ENCODE peak calls at places on chromosomes 5 and 9, in seven cellular contexts. G, F, W, J, H, Q and X are unnamed samples.

GRCh38 chr5:172160506-172160905 is 27.5 kb downstream of the STK10 start:
- DNase-seq in W (no peak), J (no peak), F (no peak), G (no peak), Q (no peak), H (no peak), X (no peak)

GRCh38 chr9:100671811-100672305 is 94.0 kb downstream of the CAVIN4 start:
- DNase-seq in G (no peak), J (no peak), F (no peak), Q (no peak), H (no peak), W (no peak), X (no peak)

GRCh38 chr9:107467416-107467815 is 22.2 kb downstream of the KLF4 start:
- DNase-seq in F (no peak), W (no peak), G (no peak), Q (no peak), J (no peak), H (no peak), X (no peak)

GRCh38 chr9:90808890-90809685 is 7.5 kb downstream of the SYK start:
- DNase-seq in Q (no peak), H (no peak), G (no peak), J (no peak), W (no peak), F (no peak), X (no peak)

GRCh38 chr9:123657921-123658320 is 272.0 kb downstream of the DENND1A start:
- DNase-seq in G (no peak), Q (no peak), J (no peak), H (no peak), W (no peak), F (no peak), X (no peak)

GRCh38 chr5:35811108-35811741 is 45.5 kb upstream of the IL7R start:
- DNase-seq in H (peak), G (no peak), J (no peak), F (no peak), W (no peak), Q (no peak), X (no peak)

GRCh38 chr5:37575541-37576489 is 196.7 kb downstream of the WDR70 start:
- DNase-seq in G (no peak), F (no peak), W (no peak), J (no peak), Q (no peak), H (peak), X (peak)

GRCh38 chr5:54480296-54480695 is 24.8 kb downstream of the HSPB3 start:
- DNase-seq in W (no peak), G (no peak), F (no peak), J (no peak), H (no peak), Q (no peak), X (no peak)

GRCh38 chr9:134150557-134151214 is 13.7 kb downstream of the RNU6ATAC start:
- DNase-seq in G (no peak), J (no peak), W (no peak), Q (no peak), F (no peak), H (peak), X (no peak)

GRCh38 chr5:109034276-109034675 is 286.6 kb downstream of the FER start:
- DNase-seq in W (no peak), G (no peak), Q (peak), F (no peak), H (no peak), J (no peak), X (no peak)

GRCh38 chr5:125870271-125870670 is 552.9 kb upstream of the GRAMD2B start:
- DNase-seq in H (peak), Q (no peak), J (no peak), F (no peak), W (no peak), G (no peak), X (no peak)

GRCh38 chr9:33737811-33738606 is 57.4 kb upstream of the PRSS3 start:
- DNase-seq in Q (peak), G (peak), W (peak), H (peak), F (no peak), J (peak), X (peak)

GRCh38 chr9:89006308-89006707 is 15.0 kb downstream of the S1PR3 start:
- DNase-seq in G (no peak), J (peak), Q (no peak), W (no peak), H (no peak), F (no peak), X (no peak)

DNA sequence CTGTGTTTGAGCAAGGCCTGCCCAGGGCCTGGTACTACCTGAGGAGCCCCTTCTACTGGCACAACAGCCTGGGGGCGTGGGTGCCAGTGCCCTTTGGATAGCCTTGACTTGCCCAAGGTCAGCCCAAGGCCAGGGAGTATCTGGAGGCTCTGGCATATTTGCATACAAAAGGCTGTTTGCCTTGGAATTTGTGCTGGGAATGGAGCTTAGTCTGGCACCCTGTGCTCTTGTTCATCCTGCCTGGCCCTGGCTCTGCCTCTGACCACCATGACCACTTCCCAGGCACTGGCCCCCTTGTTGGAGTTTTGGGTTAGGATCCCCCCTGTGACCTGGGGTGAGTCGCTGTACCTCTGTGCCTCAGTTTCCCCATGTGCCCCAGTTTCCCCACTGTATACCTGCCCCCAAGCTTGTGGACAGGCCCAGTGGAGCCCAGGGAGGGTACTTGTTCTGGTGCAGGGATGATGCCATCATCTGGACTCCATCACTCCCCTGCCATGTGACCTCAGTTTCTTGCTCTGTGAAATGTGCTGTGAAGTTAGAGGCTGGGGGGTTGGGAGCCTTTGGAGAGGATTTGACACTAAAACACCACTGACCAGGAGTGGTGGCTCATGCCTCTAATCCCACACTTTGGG is 1.6 kb downstream of the SUSD3 start:
- DNase-seq in W (no peak), F (no peak), Q (no peak), J (no peak), H (no peak), G (no peak), X (no peak)
- H3K4me3 ChIP-seq in W (no peak), F (no peak), Q (peak), J (no peak), H (no peak), G (no peak), X (no peak)

GRCh38 chr9:92728831-92729734 is 35.5 kb downstream of the BICD2 start:
- DNase-seq in J (no peak), Q (peak), F (no peak), H (peak), W (no peak), G (no peak), X (no peak)
- TF ChIP-seq CTCF in J (peak), Q (peak), F (no peak), H (peak), W (no peak), G (no peak), X (no peak)

GRCh38 chr5:181188700-181189362 is 16.2 kb downstream of the TRIM7 start:
- DNase-seq in G (peak), Q (peak), F (peak), H (peak), J (peak), W (peak), X (peak)

GRCh38 chr5:181185560-181185959 is 19.4 kb downstream of the TRIM7 start:
- DNase-seq in J (no peak), W (no peak), Q (no peak), G (no peak), H (no peak), F (no peak), X (no peak)

GRCh38 chr5:181187500-181188213 is 17.3 kb downstream of the TRIM7 start:
- DNase-seq in J (peak), F (peak), Q (peak), G (peak), H (peak), W (peak), X (peak)

GRCh38 chr5:181186022-181186421 is 19.0 kb downstream of the TRIM7 start:
- DNase-seq in W (no peak), G (no peak), J (no peak), Q (no peak), F (no peak), H (no peak), X (no peak)

DNA sequence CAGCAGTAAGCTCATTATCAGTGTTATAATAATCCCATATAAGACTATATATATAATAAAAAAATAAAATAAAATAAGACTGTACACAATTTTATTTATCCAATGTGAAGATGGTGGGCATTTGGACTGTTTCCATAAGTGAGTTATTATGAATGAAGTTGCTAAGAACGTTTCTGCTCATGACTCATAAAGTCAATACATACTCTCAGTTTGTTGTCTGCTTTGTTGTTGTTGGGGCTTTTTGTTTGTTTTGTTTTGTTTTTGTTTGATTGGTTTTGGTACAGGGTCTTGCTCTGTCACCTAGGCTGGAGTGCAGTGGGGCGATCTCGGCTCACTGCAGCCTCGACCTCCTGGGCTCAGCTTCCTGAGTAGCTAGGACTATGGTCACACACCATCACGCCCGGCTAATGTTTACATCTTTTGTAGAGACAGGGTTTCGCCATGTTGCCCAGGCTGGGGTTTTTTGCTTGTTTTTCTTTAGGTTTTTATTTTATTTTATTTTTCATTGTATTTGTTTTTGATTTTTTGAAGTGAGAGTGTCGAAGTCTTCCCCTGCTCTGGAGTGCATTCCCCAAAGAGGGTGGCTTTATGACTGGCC is 18.0 kb downstream of the TRIM7 start:
- DNase-seq in F (no peak), J (peak), H (no peak), W (no peak), G (no peak), Q (peak), X (no peak)
- H3K4me3 ChIP-seq in F (peak), J (no peak), H (peak), W (peak), G (no peak), Q (peak), X (peak)

DNA sequence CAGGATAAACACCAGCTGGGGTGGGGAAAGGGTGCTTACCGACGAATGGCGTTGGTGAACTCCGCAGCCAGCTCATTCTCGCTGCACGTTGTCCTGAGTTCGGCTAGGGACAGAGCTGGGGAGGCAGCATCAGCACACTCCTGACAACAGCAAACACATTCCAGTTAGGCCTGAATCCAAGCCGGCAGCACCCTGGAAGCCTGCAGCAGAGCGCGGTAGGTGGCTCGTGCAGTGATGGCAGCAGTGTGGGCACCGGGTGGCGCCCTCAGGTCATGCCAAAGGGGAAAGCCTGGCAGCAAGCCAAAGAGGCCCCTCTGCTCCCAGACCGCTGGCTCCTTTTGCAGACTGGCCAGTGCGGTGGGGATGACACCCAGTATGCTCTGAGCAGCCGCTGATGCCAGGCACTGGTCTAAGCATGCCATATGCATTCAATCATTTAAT is 66.9 kb downstream of the DCP2 start:
- DNase-seq in W (no peak), F (no peak), J (peak), H (no peak), G (no peak), Q (no peak), X (peak)
- TF ChIP-seq CTCF in W (peak), F (no peak), J (peak), H (no peak), G (no peak), Q (no peak), X (no peak)

GRCh38 chr9:137278061-137278912 is 761 bp downstream of the TOR4A start:
- DNase-seq in W (no peak), G (no peak), Q (peak), F (no peak), J (no peak), H (peak), X (peak)

GRCh38 chr9:137278913-137279711 is 1.6 kb downstream of the TOR4A start:
- DNase-seq in W (no peak), G (no peak), J (no peak), H (no peak), Q (no peak), F (no peak), X (no peak)

GRCh38 chr9:137279741-137280477 is 2.4 kb downstream of the TOR4A start:
- DNase-seq in G (no peak), Q (no peak), J (no peak), W (no peak), H (no peak), F (no peak), X (no peak)

GRCh38 chr9:137280478-137281344 is 3.2 kb downstream of the TOR4A start:
- DNase-seq in J (no peak), H (peak), W (no peak), F (no peak), Q (peak), G (no peak), X (peak)

GRCh38 chr9:137281345-137282116 is 4.0 kb downstream of the TOR4A start:
- DNase-seq in H (no peak), G (no peak), J (no peak), F (no peak), Q (no peak), W (no peak), X (no peak)
- H3K4me3 ChIP-seq in H (no peak), G (no peak), J (no peak), F (no peak), Q (no peak), W (no peak), X (no peak)

GRCh38 chr9:32550609-32551490 is 1.3 kb upstream of the SMIM27 start:
- DNase-seq in J (peak), F (peak), Q (peak), H (peak), G (peak), W (peak), X (peak)
- TF ChIP-seq CTCF in J (peak), F (no peak), Q (no peak), H (no peak), G (no peak), W (no peak), X (no peak)

GRCh38 chr5:135189024-135189423 is 155.0 kb upstream of the PITX1 start:
- DNase-seq in W (no peak), Q (no peak), J (no peak), H (no peak), F (no peak), G (no peak), X (no peak)
- H3K4me3 ChIP-seq in W (no peak), Q (no peak), J (no peak), H (no peak), F (no peak), G (no peak), X (no peak)

GRCh38 chr9:103789686-103790085 is 304.4 kb upstream of the SMC2 start:
- DNase-seq in Q (peak), G (no peak), F (no peak), H (peak), J (no peak), W (no peak), X (peak)
- TF ChIP-seq CTCF in Q (peak), G (no peak), F (no peak), H (peak), J (no peak), W (no peak), X (peak)

GRCh38 chr5:644509-644908 is 32.4 kb downstream of the CEP72 start:
- DNase-seq in J (no peak), Q (no peak), H (no peak), F (no peak), G (no peak), W (no peak), X (no peak)
- H3K4me3 ChIP-seq in J (no peak), Q (no peak), H (no peak), F (no peak), G (no peak), W (no peak), X (no peak)

GRCh38 chr5:89437450-89438435 is 554.8 kb upstream of the MEF2C start:
- DNase-seq in H (no peak), J (no peak), G (no peak), Q (peak), F (no peak), W (no peak), X (no peak)

GRCh38 chr5:89436464-89436863 is 553.5 kb upstream of the MEF2C start:
- DNase-seq in W (no peak), J (no peak), F (no peak), H (peak), Q (peak), G (no peak), X (no peak)

GRCh38 chr5:89440670-89441069 is 557.7 kb upstream of the MEF2C start:
- DNase-seq in Q (no peak), F (no peak), W (no peak), G (no peak), H (no peak), J (peak), X (no peak)

GRCh38 chr5:89435347-89435746 is 552.4 kb upstream of the MEF2C start:
- DNase-seq in J (no peak), F (no peak), W (no peak), G (no peak), Q (peak), H (no peak), X (no peak)
- TF ChIP-seq CTCF in J (no peak), F (no peak), W (no peak), G (no peak), Q (no peak), H (no peak), X (no peak)